ENCODE peak calls at places on chromosomes 3 and 15, in six cellular contexts. I, M, W, K, L and Q are unnamed samples.

GRCh38 chr15:73972984-73973682 is 19.0 kb downstream of the STOML1 start:
- DNase-seq in K (peak), L (peak), M (peak), W (peak), I (peak), Q (no peak)

GRCh38 chr15:94494732-94495131 is 263.4 kb downstream of the MCTP2 start:
- DNase-seq in K (no peak), M (no peak), I (no peak), L (no peak), W (no peak), Q (no peak)

GRCh38 chr3:113423699-113424098 is 17.6 kb downstream of the CFAP44 start:
- DNase-seq in M (no peak), W (no peak), L (no peak), K (peak), I (no peak), Q (peak)

GRCh38 chr3:79497447-79498111 is 270.2 kb downstream of the ROBO1 start:
- DNase-seq in M (no peak), K (peak), W (no peak), I (no peak), L (no peak), Q (no peak)

GRCh38 chr15:85412956-85413854 is 32.8 kb downstream of the AKAP13 start:
- DNase-seq in K (peak), W (peak), L (peak), M (peak), I (peak), Q (peak)

GRCh38 chr15:92014461-92015030 is 161.0 kb downstream of the SLCO3A1 start:
- DNase-seq in W (no peak), I (no peak), L (no peak), M (no peak), K (no peak), Q (no peak)

GRCh38 chr15:86231864-86232801 is 152.5 kb downstream of the AGBL1 start:
- DNase-seq in L (peak), M (no peak), K (peak), W (no peak), I (no peak), Q (no peak)

GRCh38 chr3:46395210-46395661 is 11.6 kb downstream of the CCR5AS start:
- DNase-seq in I (no peak), W (no peak), M (no peak), L (peak), K (no peak), Q (no peak)

GRCh38 chr15:25169318-25169717 is 214.5 kb downstream of the SNRPN start:
- DNase-seq in I (peak), K (no peak), M (no peak), W (no peak), L (peak), Q (no peak)

GRCh38 chr15:95169701-95170459 is 938.5 kb downstream of the MCTP2 start:
- DNase-seq in L (no peak), K (no peak), M (no peak), W (peak), I (peak), Q (no peak)

GRCh38 chr3:76063811-76064210 is 278.5 kb upstream of the ZNF717 start:
- DNase-seq in W (no peak), L (no peak), I (no peak), K (no peak), M (no peak), Q (no peak)

GRCh38 chr3:61975199-61975598 is 398.2 kb downstream of the FEZF2 start:
- DNase-seq in I (no peak), L (no peak), W (no peak), K (no peak), M (no peak), Q (no peak)

GRCh38 chr15:38611228-38611627 is 46.6 kb upstream of the RASGRP1 start:
- DNase-seq in W (no peak), L (no peak), I (no peak), K (no peak), M (no peak), Q (no peak)

GRCh38 chr3:58414538-58415197 is 19.0 kb downstream of the PDHB start:
- DNase-seq in I (no peak), K (peak), M (peak), L (peak), W (no peak), Q (no peak)

GRCh38 chr3:20846081-20846480 is 660.1 kb upstream of the SGO1 start:
- DNase-seq in I (no peak), L (no peak), K (no peak), W (no peak), M (no peak), Q (no peak)

GRCh38 chr15:101251830-101252820 is at the start of gene CHSY1:
- DNase-seq in W (peak), M (peak), K (peak), L (peak), I (peak), Q (peak)
- TF ChIP-seq CTCF in W (peak), M (no peak), K (no peak), L (peak), I (no peak), Q (peak)

DNA sequence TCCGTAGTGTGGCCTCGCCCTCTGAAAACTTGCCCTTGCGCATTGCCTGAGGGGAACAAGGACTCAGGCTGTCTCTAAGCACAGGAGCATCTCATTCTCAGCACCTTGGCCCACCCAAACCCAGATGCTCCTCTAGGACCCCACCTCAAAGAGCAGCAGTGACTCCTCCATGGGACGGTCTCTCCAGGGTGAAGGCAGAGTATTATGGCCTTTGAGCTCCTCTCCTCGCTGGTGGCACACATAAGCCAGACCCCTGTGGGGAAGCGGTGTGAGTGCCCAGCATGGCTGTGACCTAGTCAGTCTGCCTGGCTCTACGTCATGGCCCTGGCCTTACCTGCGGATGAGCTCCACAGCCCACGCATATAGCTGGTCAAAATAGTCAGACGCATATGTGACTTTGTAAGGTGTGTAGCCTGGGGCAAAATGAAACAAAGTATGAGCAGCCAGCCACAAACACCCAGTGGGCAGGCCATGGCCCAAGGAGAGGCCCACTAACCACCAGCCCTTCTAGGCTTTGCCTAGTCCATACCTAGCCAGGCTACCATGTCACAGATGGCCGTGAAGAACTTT is 4.4 kb downstream of the QARS1 start:
- DNase-seq in L (no peak), M (no peak), I (peak), K (no peak), W (no peak), Q (no peak)
- TF ChIP-seq CTCF in L (no peak), M (no peak), I (no peak), K (no peak), W (no peak), Q (no peak)

GRCh38 chr3:17913349-17913748 is 170.9 kb upstream of the TBC1D5 start:
- DNase-seq in L (no peak), K (no peak), W (no peak), M (no peak), I (no peak), Q (no peak)
- TF ChIP-seq CTCF in L (no peak), K (no peak), W (no peak), M (no peak), I (no peak), Q (no peak)

GRCh38 chr3:186236357-186237020 is 125.5 kb downstream of the DGKG start:
- DNase-seq in I (no peak), M (no peak), L (no peak), K (no peak), W (no peak), Q (no peak)

GRCh38 chr3:186237915-186238314 is 124.1 kb downstream of the DGKG start:
- DNase-seq in I (no peak), K (peak), W (no peak), M (no peak), L (no peak), Q (peak)

GRCh38 chr3:186241910-186242821 is 119.9 kb downstream of the DGKG start:
- DNase-seq in L (peak), M (peak), I (peak), W (peak), K (peak), Q (peak)

GRCh38 chr3:186235554-186235953 is 126.5 kb downstream of the DGKG start:
- DNase-seq in L (no peak), K (peak), M (no peak), W (no peak), I (no peak), Q (no peak)

DNA sequence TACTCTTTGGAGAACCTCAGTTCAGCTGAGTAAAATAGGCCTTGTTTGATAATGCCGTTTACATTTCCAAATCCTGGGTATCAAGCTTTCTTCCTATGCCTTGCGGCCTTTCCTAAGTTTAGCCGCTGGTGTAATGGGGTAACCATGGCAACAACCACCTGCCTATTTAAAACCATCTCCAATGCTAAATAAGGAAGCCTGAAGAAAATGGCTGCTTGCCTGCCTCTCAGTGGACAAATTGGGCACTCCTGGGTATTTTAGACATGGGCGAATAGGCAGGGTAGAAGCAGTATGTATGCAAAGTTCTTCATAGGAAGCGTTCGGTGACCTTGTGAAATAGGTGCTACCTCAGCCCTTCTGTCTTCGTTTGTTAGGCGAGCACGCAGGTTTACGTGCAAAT is 122.7 kb downstream of the DGKG start:
- DNase-seq in I (no peak), L (peak), K (no peak), W (no peak), M (no peak), Q (no peak)
- TF ChIP-seq CTCF in I (no peak), L (peak), K (peak), W (peak), M (no peak), Q (no peak)

DNA sequence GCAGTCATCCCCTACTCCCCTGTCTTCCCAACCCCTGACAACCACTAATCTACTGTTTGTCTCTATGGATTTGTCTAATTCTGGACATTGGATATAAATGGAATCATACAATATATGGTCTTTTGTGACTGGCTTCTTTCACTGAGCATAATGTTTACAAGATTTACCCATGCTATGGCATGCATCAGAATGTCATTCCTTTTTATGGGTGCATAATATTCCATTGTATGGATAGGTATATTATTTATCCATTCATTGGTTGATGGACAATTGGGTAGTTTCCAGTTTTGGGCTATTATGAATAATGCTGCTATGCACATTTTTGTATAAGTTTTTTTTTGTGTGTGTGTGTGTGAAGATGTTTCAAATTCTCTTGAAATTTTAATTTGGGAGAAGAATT is 16.6 kb upstream of the TTBK2 start:
- DNase-seq in W (no peak), L (no peak), M (no peak), K (no peak), I (no peak), Q (no peak)
- TF ChIP-seq CTCF in W (no peak), L (no peak), M (no peak), K (no peak), I (no peak), Q (no peak)

DNA sequence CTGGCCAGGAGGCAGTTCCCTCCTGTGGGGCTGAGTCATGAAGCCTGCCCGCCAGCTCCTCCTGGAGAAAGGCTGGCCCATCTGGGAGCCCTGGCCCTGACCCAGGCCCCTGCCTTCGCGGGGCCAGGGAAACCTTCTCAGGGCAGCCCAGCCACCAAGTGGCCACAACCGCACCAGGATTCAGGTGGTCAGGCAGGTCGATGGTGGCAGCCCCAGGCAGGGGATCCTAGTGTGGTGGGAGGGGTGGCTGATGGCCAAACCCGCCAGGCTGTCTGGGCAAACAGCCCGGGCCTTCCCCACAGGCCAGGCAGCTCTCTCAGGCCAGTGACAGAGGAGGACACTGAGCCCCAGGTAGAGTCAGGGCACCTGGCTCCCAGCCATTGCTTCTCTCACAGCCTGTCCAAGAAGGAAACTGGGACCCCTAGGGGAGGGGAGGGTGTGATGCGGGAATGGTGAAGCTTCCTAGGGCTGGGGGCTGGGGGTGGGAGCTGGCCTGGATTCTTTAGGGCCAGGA is 1.2 kb downstream of the TWF2 start:
- DNase-seq in M (no peak), K (no peak), I (peak), W (peak), L (peak), Q (no peak)
- TF ChIP-seq CTCF in M (no peak), K (no peak), I (no peak), W (peak), L (peak), Q (no peak)